ENCODE peak calls at places on chromosomes 3 and 15, in six cellular contexts. Y is body of pancreas; E is HL-60; S is aorta; F is K562; L is CD8-positive, alpha-beta memory T cell. Q is an unnamed sample.

GRCh38 chr15:91535856-91536500 is 317.5 kb upstream of the SLCO3A1 start:
- DNase-seq in L (no peak), Y (no peak), F (no peak), S (no peak), E (no peak), Q (no peak)

GRCh38 chr3:129278970-129279906 is 568 bp downstream of the HMCES start:
- DNase-seq in F (peak; percentile 52), Y (no peak), E (peak; percentile 5), S (peak; percentile 82), L (peak; percentile 34), Q (no peak)

GRCh38 chr15:40055576-40056293 is 16.8 kb upstream of the SRP14 start:
- DNase-seq in E (peak; percentile 86), Y (peak; percentile 87), F (no peak), L (no peak), S (no peak), Q (no peak)

GRCh38 chr15:31245756-31246155 is 80.9 kb upstream of the KLF13 start:
- DNase-seq in S (no peak), E (no peak), L (no peak), Y (no peak), F (no peak), Q (no peak)

GRCh38 chr3:21734746-21735145 is 16.3 kb downstream of the ZNF385D start:
- DNase-seq in F (no peak), S (no peak), L (no peak), Y (no peak), E (no peak), Q (no peak)

GRCh38 chr3:66376568-66376967 is 124.3 kb downstream of the LRIG1 start:
- DNase-seq in Y (peak; percentile 84), L (no peak), F (peak; percentile 14), E (no peak), S (no peak), Q (no peak)

GRCh38 chr3:194632211-194632982 is 822 bp downstream of the TMEM44 start:
- DNase-seq in Y (no peak), S (no peak), L (no peak), F (peak; percentile 58), E (no peak), Q (no peak)

GRCh38 chr3:99842826-99843589 is 25.3 kb downstream of the CMSS1 start:
- DNase-seq in L (no peak), Y (no peak), F (peak; percentile 16), S (no peak), E (peak; percentile 9), Q (no peak)

GRCh38 chr3:141769171-141769894 is 6.1 kb downstream of the GRK7 start:
- DNase-seq in L (no peak), Y (no peak), S (no peak), E (no peak), F (peak; percentile 37), Q (no peak)

GRCh38 chr15:42364529-42364928 is 5.2 kb downstream of the CAPN3 start:
- DNase-seq in Y (peak; percentile 24), E (no peak), S (no peak), L (no peak), F (no peak), Q (no peak)

GRCh38 chr3:141399200-141399599 is 30.9 kb downstream of the ZBTB38 start:
- DNase-seq in E (no peak), Y (no peak), F (no peak), L (no peak), S (no peak), Q (no peak)

GRCh38 chr15:83436513-83437158 is 10.5 kb upstream of the SH3GL3 start:
- DNase-seq in F (peak; percentile 47), L (no peak), Y (no peak), E (no peak), S (no peak), Q (no peak)

GRCh38 chr3:52714335-52715302 is 8.7 kb downstream of the SPCS1 start:
- DNase-seq in F (no peak), E (no peak), S (no peak), Y (no peak), L (no peak), Q (peak; percentile 84)
- H3K4me3 ChIP-seq in F (no peak overlapping the region), E (no peak overlapping the region), S (no peak overlapping the region), Y (no peak overlapping the region), L (no peak overlapping the region), Q (peak overlapping the region; percentile 44)

DNA sequence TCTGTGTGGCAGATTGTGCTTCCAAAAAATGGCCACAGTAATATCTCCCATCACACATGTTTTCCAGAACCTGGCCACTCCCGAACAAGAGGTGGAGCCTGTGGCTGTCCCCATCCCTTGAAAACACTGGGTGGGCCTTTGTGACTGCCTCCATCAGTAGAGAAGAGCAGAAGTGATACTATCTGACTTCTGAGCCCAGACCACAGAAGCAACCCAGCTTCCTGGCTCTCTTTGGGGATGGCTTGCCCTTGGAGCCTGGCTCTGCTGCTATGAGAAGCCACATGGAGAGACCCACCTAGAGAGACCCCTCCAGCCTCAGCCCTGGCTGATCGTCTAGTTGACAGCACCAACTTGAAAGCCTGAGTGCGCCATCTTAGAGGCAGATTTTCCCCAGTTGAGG is 39.8 kb upstream of the CMTM8 start:
- DNase-seq in F (no peak), E (no peak), S (no peak), L (no peak), Y (no peak), Q (no peak)
- H3K27me3 ChIP-seq in F (peaks cover 40% of the 10 kb centered on the region), E (no peaks in the 10 kb centered on the region), S (no peaks in the 10 kb centered on the region), L (peaks cover 3% of the 10 kb centered on the region), Y (no peaks in the 10 kb centered on the region), Q (no peaks in the 10 kb centered on the region)

DNA sequence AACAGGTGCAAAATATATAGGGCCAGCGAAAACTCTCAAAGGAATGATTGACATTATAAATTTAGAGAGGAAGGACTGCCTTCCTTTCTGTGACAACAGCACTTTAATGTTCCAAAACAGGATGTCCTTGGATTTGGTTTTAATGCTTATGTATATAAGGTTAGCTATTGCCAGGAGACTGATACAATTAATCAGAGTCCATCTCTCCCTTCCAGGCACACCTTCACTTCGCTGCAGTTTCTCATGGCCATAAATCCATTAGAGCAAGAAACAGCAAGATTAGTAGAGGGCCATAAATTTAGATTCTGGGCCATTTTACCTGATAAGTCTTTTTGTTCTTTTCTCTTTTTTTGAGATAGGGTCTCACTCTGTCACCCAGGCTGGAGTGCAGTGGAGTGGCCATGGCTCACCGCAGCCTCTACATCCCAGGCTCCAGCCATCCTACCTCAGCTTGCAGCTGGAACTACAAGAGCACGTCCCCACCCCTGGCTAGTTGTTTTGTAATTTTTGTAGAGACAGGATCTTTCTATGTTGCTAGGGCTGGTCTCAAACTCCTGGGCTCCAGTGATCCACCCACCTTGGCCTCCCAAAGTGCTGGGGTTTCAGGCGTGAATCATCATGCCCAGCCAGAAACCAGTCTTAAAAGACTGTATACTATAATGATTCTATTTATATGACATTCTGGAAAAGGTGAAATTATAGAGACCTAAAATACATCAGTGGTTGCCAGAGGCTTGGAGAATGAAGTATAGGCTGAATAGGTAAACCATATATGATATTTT is 15.7 kb upstream of the TFRC start:
- DNase-seq in Y (no peak), L (no peak), S (no peak), E (no peak), F (no peak), Q (no peak)
- H3K4me3 ChIP-seq in Y (no peak overlapping the region), L (no peak overlapping the region), S (no peak overlapping the region), E (no peak overlapping the region), F (no peak overlapping the region), Q (no peak overlapping the region)

DNA sequence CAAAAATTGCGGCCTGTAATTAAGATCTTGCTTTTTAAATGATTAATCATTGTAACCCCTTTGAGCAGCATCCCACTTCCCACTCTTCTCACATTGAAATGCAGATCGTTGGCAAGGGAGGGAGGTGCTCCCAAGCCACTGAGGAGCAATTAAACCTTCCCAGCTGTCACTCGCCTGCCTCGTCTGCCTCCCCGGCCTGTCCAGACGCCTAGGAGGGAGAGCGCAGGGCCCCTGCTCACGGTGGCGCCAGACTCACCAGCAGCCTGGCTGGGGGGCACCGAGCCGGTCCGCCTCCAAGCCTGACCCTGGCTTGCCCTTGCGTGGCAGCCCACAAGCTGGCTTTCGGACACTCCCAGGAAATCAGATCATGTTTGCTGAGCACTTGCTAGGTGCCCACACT is 51.5 kb downstream of the RHCG start:
- DNase-seq in F (no peak), S (peak; percentile 54), E (no peak), Y (no peak), L (no peak), Q (no peak)
- H3K27me3 ChIP-seq in F (peaks cover 77% of the 10 kb centered on the region), S (peaks cover 2% of the 10 kb centered on the region), E (peaks cover 8% of the 10 kb centered on the region), Y (no peaks in the 10 kb centered on the region), L (peaks cover 5% of the 10 kb centered on the region), Q (no peaks in the 10 kb centered on the region)

GRCh38 chr15:34793071-34793470 is 2.3 kb downstream of the ACTC1 start:
- DNase-seq in Y (no peak), F (no peak), E (no peak), S (no peak), L (no peak), Q (no peak)

GRCh38 chr15:34793901-34794300 is 1.4 kb downstream of the ACTC1 start:
- DNase-seq in Y (no peak), E (no peak), S (no peak), F (no peak), L (no peak), Q (no peak)

GRCh38 chr15:34796847-34797246 is 1.5 kb upstream of the ACTC1 start:
- DNase-seq in L (no peak), Y (no peak), F (no peak), S (no peak), E (no peak), Q (no peak)

GRCh38 chr15:34794590-34795206 is 651 bp downstream of the ACTC1 start:
- DNase-seq in S (peak; percentile 69), L (no peak), F (no peak), E (no peak), Y (no peak), Q (no peak)

GRCh38 chr15:34795267-34796081 is at the start of gene ACTC1:
- DNase-seq in L (no peak), Y (peak; percentile 56), S (peak; percentile 93), F (peak; percentile 78), E (no peak), Q (no peak)
- H3K4me3 ChIP-seq in L (no peak within 1 kb of the TSS), Y (no peak within 1 kb of the TSS), S (peak within 1 kb of the TSS; percentile 72), F (no peak within 1 kb of the TSS), E (no peak within 1 kb of the TSS), Q (peak within 1 kb of the TSS; percentile 51)

DNA sequence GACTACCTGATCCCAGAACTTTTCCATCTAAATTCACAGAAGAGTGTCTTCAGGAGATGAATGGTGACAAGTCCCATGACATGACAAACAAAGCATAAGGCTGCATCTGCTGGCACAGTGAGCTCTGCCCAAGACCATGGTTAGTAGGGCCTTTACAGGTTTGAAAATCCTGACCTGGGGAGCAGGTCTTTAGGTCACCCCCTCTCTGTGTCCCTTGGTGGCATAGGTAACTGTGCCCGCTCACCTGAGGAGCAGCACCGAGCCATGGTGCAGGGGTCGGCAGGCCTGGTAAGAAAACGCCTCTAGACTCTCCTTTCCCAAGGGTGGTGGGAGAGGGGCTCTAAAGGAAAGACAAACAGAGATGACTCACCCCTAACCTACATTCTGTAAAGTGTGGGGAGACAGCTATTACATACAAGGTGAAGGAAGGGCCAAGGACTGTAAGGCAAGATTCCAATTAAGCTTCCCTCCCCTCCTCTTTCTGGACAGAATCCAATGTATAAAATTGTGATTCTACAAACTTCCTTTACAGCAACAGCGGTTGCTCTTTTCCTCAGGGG is 74.0 kb downstream of the SATB1 start:
- DNase-seq in F (no peak), S (peak; percentile 32), L (no peak), E (no peak), Y (no peak), Q (no peak)
- H3K27me3 ChIP-seq in F (no peaks in the 10 kb centered on the region), S (no peaks in the 10 kb centered on the region), L (no peaks in the 10 kb centered on the region), E (no peaks in the 10 kb centered on the region), Y (no peaks in the 10 kb centered on the region), Q (no peaks in the 10 kb centered on the region)

DNA sequence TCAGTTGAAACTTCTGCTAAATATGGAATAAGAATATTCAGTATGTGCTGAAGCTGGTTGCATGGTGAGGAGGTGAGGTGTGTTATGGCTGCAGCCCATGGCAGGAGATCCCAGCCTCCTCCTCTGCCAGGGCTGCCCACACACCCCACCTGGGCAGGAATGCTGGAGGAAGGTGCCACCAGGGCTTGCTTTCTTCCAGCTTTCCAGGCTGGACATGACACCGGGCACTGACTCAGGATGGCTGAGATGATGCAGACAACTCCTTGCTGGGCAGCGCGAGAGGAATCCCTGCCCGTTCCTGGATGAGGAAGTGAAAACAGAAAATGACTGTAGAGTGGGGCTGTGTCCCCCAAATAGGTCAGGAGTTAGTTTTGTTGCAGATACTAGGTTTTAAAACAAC is 14.1 kb downstream of the GABRG3 start:
- DNase-seq in L (no peak), Y (no peak), S (no peak), E (no peak), F (no peak), Q (no peak)
- H3K4me3 ChIP-seq in L (no peak overlapping the region), Y (no peak overlapping the region), S (no peak overlapping the region), E (no peak overlapping the region), F (no peak overlapping the region), Q (no peak overlapping the region)

Q was measured in iPS DF 6.9.